ENCODE peak calls at places on chromosomes 11 and 22, in four cellular contexts. J is heart right ventricle, E is tibial artery, C is hepatocyte. F is an unnamed sample.

GRCh38 chr22:27129266-27129665 is 471.9 kb downstream of the MIAT start:
- DNase-seq in J (no peak), E (no peak), C (no peak), F (no peak)

GRCh38 chr22:36237462-36238347 is 1.6 kb downstream of the APOL2 start:
- DNase-seq in J (no peak), C (no peak), E (no peak), F (no peak)

GRCh38 chr11:7874061-7874460 is 57.0 kb downstream of the OR10A6 start:
- DNase-seq in E (no peak), J (no peak), C (no peak), F (no peak)

GRCh38 chr11:70063121-70063520 is 15.0 kb upstream of the ANO1 start:
- DNase-seq in E (no peak), C (no peak), J (no peak), F (no peak)

GRCh38 chr11:31806186-31806943 is 4.8 kb downstream of the PAX6 start:
- DNase-seq in C (no peak), E (no peak), J (no peak), F (no peak)

GRCh38 chr11:1541474-1542204 is 30.4 kb downstream of the DUSP8 start:
- DNase-seq in E (no peak), C (no peak), J (peak), F (no peak)

GRCh38 chr11:71247551-71248250 is 4.7 kb downstream of the SHANK2 start:
- DNase-seq in E (no peak), J (peak), C (no peak), F (peak)

GRCh38 chr11:111598546-111598945 is 3.7 kb upstream of the SIK2 start:
- DNase-seq in C (peak), E (no peak), J (no peak), F (no peak)

GRCh38 chr11:11621881-11622706 is at the start of gene GALNT18:
- DNase-seq in E (peak), C (peak), J (peak), F (peak)

GRCh38 chr22:46309526-46310085 is 12.9 kb downstream of the GTSE1 start:
- DNase-seq in E (no peak), J (no peak), C (no peak), F (no peak)

GRCh38 chr11:131977231-131977630 is 606.8 kb downstream of the NTM start:
- DNase-seq in C (no peak), E (no peak), J (no peak), F (peak)

GRCh38 chr22:29342577-29343312 is 27.2 kb upstream of the RASL10A start:
- DNase-seq in C (no peak), J (no peak), E (no peak), F (no peak)

GRCh38 chr11:37449146-37449545 is 851.1 kb upstream of the RAG2 start:
- DNase-seq in C (peak), E (no peak), J (no peak), F (peak)

GRCh38 chr11:76799061-76799804 is 16.1 kb downstream of the TSKU start:
- DNase-seq in C (peak), E (peak), J (peak), F (peak)

GRCh38 chr11:67352546-67353316 is 615 bp downstream of the POLD4 start:
- DNase-seq in C (peak), J (peak), E (peak), F (no peak)

GRCh38 chr22:38513063-38513462 is 7.0 kb upstream of the DDX17 start:
- DNase-seq in E (no peak), J (no peak), C (peak), F (peak)

GRCh38 chr22:46809153-46809885 is 46.9 kb downstream of the TBC1D22A start:
- DNase-seq in C (no peak), J (no peak), E (peak), F (peak)

GRCh38 chr11:64843971-64844329 is 503 bp downstream of the CDC42BPG start:
- DNase-seq in E (no peak), J (no peak), C (no peak), F (peak)

GRCh38 chr11:6320411-6321207 is at the start of gene CAVIN3:
- DNase-seq in C (peak), J (peak), E (peak), F (peak)

GRCh38 chr11:72707032-72707431 is 32.8 kb upstream of the PDE2A start:
- DNase-seq in E (no peak), J (no peak), C (no peak), F (no peak)

GRCh38 chr11:120258661-120259060 is 18.7 kb downstream of the POU2F3 start:
- DNase-seq in C (no peak), E (no peak), J (no peak), F (peak)

GRCh38 chr11:70812472-70812871 is 414.1 kb downstream of the CTTN start:
- DNase-seq in C (no peak), E (no peak), J (no peak), F (no peak)

GRCh38 chr11:83826078-83826477 is 539.9 kb upstream of the CCDC90B start:
- DNase-seq in J (no peak), E (no peak), C (no peak), F (no peak)

GRCh38 chr11:129968611-129969419 is 33.8 kb downstream of the PRDM10 start:
- DNase-seq in E (no peak), J (no peak), C (no peak), F (no peak)

GRCh38 chr22:23066200-23067022 is 3.9 kb upstream of the GNAZ start:
- DNase-seq in C (no peak), E (peak), J (peak), F (peak)

GRCh38 chr22:24326266-24326665 is 55.6 kb downstream of the SPECC1L start:
- DNase-seq in J (no peak), C (no peak), E (no peak), F (peak)

GRCh38 chr11:102177974-102178631 is 67.9 kb downstream of the YAP1 start:
- DNase-seq in C (peak), J (no peak), E (no peak), F (no peak)
- H3K27ac ChIP-seq in C (peak), J (no peak), E (peak), F (no peak)

GRCh38 chr11:123509737-123510578 is 79.9 kb downstream of the GRAMD1B start:
- DNase-seq in J (no peak), E (no peak), C (peak), F (peak)
- H3K27ac ChIP-seq in J (no peak), E (no peak), C (no peak), F (peak)

GRCh38 chr11:118612378-118612777 is 5.0 kb downstream of the PHLDB1 start:
- DNase-seq in J (peak), E (no peak), C (no peak), F (peak)
- H3K27ac ChIP-seq in J (peak), E (peak), C (peak), F (no peak)

GRCh38 chr22:44816141-44816540 is 63.8 kb downstream of the ARHGAP8 start:
- DNase-seq in E (no peak), J (no peak), C (no peak), F (peak)

GRCh38 chr22:44821741-44822425 is 69.5 kb downstream of the ARHGAP8 start:
- DNase-seq in C (no peak), E (no peak), J (no peak), F (peak)

GRCh38 chr22:44819966-44820631 is 67.7 kb downstream of the ARHGAP8 start:
- DNase-seq in E (no peak), C (no peak), J (no peak), F (peak)

GRCh38 chr22:44815099-44816070 is 63.0 kb downstream of the ARHGAP8 start:
- DNase-seq in C (no peak), J (no peak), E (no peak), F (peak)

DNA sequence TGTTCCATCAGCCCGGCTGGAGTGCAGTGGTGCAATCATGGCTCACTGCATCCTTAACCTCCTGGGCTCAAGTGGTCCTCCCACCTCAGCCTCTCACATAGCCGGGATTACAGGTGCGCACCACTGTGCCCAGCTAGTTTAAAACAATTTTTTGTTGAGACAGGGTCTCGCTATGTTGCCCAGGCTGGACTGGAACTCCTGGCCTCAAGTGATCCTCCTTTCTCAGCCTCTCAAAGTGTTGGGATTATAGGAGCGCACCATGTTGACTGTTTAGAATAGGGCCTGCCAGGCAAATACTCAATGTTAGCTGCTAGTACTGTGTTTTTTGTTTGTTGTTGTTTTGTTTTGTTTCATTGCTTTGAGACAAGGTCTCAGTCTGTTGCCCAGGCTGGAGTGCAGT is 66.4 kb downstream of the ARHGAP8 start:
- DNase-seq in E (no peak), C (no peak), J (no peak), F (peak)
- H3K27ac ChIP-seq in E (no peak), C (no peak), J (no peak), F (no peak)

GRCh38 chr11:113907681-113908080 is 3.1 kb downstream of the HTR3B start:
- DNase-seq in C (no peak), J (no peak), E (no peak), F (peak)

GRCh38 chr11:113907155-113907554 is 2.6 kb downstream of the HTR3B start:
- DNase-seq in C (no peak), J (no peak), E (no peak), F (peak)

GRCh38 chr11:113906515-113906914 is 1.9 kb downstream of the HTR3B start:
- DNase-seq in C (peak), J (no peak), E (no peak), F (peak)

GRCh38 chr11:113904379-113905101 is at the start of gene HTR3B:
- DNase-seq in C (no peak), J (no peak), E (no peak), F (peak)

GRCh38 chr11:113906038-113906437 is 1.4 kb downstream of the HTR3B start:
- DNase-seq in E (no peak), C (peak), J (no peak), F (peak)
- H3K27ac ChIP-seq in E (no peak), C (peak), J (no peak), F (no peak)

DNA sequence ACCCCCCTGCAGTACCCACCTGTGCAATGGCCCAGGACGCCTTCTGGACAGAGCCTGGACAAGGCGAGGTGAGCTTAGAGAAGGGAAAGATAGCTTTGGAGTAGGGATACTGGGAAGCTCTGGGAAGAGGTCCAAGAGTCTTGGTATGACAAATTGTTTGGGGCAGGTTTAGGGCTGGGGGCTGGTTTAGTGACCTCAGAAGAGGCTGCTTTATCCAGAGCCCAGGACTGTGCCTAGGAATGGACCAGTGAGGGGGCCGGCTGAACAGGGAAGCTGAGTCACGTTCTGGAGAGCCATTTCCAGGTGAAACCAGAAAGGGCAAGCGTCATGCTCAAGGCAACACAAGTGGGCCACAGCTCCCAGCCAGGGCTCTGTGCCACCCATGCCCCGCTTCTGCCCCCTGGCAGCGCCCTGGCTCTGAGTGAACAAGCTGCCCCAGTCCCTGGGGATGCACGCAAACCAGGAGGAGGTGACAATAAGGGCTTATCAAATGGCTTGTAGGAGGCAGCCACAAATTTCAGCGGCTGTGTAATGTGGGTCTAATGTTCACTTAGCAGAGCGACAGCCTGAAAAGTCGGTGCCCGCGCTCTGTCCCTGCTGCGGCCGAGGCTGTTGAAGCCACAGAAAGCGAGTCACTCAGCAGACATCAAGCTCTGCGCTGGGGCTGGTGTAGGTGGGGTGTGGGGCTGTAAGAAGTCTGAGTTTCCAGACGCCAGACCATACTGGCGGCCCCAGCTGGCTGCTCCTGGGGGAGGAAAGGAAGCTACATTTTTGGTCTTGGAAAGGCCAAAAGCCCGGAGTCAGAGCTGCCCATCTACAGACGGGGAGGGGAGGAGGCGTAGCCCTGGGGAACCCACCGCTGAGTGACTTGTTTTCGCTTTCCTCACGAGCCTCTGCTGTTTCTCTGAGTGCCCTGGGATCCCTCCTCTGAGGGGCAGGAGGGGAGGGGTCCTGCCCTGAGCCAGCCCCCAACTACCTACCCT is 18.3 kb upstream of the SYT7 start:
- DNase-seq in E (no peak), C (peak), J (peak), F (peak)
- H3K27ac ChIP-seq in E (no peak), C (no peak), J (peak), F (no peak)

DNA sequence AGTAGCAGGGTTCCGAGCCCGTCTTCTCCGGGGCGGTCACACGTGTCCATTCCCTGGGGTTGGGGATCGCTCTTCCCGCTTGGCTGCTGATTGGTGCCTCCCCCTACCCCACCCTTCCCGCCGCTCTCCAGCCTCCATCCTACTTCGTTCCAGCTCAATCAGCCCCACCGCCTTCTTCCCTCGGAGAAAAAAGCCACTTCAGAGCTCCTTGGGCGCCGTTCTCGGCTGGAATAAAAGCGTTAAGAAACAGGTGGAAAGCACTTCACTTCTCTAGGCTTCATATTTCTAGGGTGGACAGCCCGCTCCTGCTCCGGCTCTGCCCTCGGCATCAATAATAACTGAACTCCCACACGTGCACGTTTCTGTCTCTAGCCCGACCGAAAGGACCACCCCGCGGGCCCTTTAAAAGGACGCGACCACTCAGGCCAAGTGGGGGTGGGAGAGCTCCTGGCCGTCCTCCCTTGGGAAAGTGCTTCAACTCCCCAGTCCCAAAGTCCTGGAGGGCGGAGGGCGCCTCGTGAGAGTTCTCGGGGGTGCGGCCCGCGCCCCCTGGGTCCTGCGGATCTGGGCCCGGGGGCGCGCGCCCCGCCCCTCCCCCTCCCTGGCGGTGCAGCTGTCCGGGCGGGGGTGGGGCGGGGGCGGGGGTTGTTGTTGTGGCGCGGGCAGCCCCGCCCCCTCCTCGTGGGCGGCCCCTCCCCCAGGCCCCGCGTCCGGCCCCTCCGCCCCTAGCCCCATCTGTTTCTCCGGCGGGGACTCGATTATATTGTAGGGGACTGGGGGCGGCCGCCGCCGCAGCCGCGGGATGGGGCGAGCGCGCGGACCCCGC is at the start of gene CECR2:
- DNase-seq in E (no peak), J (peak), C (peak), F (peak)
- H3K27ac ChIP-seq in E (no peak), J (peak), C (peak), F (peak)

GRCh38 chr11:44138286-44138685 is 42.8 kb downstream of the EXT2 start:
- DNase-seq in C (no peak), J (no peak), E (no peak), F (no peak)

GRCh38 chr11:44138980-44139379 is 43.5 kb downstream of the EXT2 start:
- DNase-seq in C (no peak), E (no peak), J (no peak), F (no peak)

GRCh38 chr11:44143987-44144909 is 48.8 kb downstream of the EXT2 start:
- DNase-seq in E (no peak), C (no peak), J (no peak), F (no peak)

GRCh38 chr11:44139565-44140313 is 44.3 kb downstream of the EXT2 start:
- DNase-seq in E (no peak), C (no peak), J (no peak), F (no peak)

GRCh38 chr11:44140805-44141204 is 45.3 kb downstream of the EXT2 start:
- DNase-seq in J (no peak), C (no peak), E (no peak), F (no peak)
- H3K27ac ChIP-seq in J (peak), C (no peak), E (no peak), F (no peak)